ENCODE peak calls at places on chromosome 6, in four cellular contexts. One of them, this sample, is unnamed.

GRCh38 chr6:30626484-30627366 is at the start of gene ATAT1:
- DNase-seq in body of pancreas: peak
- DNase-seq in neuronal stem cell: peak
- DNase-seq in AG04450: no peak
- DNase-seq in this sample: peak

GRCh38 chr6:142395768-142396231 is 94.0 kb downstream of the ADGRG6 start:
- DNase-seq in neuronal stem cell: no peak
- DNase-seq in AG04450: no peak
- DNase-seq in body of pancreas: no peak
- DNase-seq in this sample: no peak

GRCh38 chr6:89132087-89132486 is 13.8 kb upstream of the PM20D2 start:
- DNase-seq in body of pancreas: no peak
- DNase-seq in neuronal stem cell: no peak
- DNase-seq in AG04450: no peak
- DNase-seq in this sample: no peak

GRCh38 chr6:128807577-128807976 is 75.4 kb upstream of the LAMA2 start:
- DNase-seq in neuronal stem cell: peak
- DNase-seq in body of pancreas: no peak
- DNase-seq in AG04450: peak
- DNase-seq in this sample: peak

GRCh38 chr6:15279047-15279661 is 33.3 kb downstream of the JARID2 start:
- DNase-seq in AG04450: no peak
- DNase-seq in body of pancreas: no peak
- DNase-seq in neuronal stem cell: no peak
- DNase-seq in this sample: no peak

GRCh38 chr6:156996265-156996664 is 219.1 kb downstream of the ARID1B start:
- DNase-seq in body of pancreas: no peak
- DNase-seq in neuronal stem cell: no peak
- DNase-seq in AG04450: no peak
- DNase-seq in this sample: no peak

GRCh38 chr6:125952764-125953501 is 3.6 kb upstream of the HINT3 start:
- DNase-seq in neuronal stem cell: no peak
- DNase-seq in body of pancreas: peak
- DNase-seq in AG04450: no peak
- DNase-seq in this sample: peak

GRCh38 chr6:44725070-44725469 is 337.6 kb downstream of the CDC5L start:
- DNase-seq in AG04450: no peak
- DNase-seq in body of pancreas: no peak
- DNase-seq in neuronal stem cell: no peak
- DNase-seq in this sample: no peak

GRCh38 chr6:39172377-39172757 is 56.9 kb downstream of the KCNK5 start:
- DNase-seq in AG04450: no peak
- DNase-seq in neuronal stem cell: no peak
- DNase-seq in body of pancreas: no peak
- DNase-seq in this sample: no peak

GRCh38 chr6:64984947-64985346 is 722.1 kb downstream of the EYS start:
- DNase-seq in AG04450: no peak
- DNase-seq in neuronal stem cell: peak
- DNase-seq in body of pancreas: no peak
- DNase-seq in this sample: no peak

GRCh38 chr6:169833258-169833794 is 81.9 kb downstream of the ERMARD start:
- DNase-seq in AG04450: no peak
- DNase-seq in body of pancreas: no peak
- DNase-seq in neuronal stem cell: no peak
- DNase-seq in this sample: no peak

GRCh38 chr6:109513571-109514071 is 30.6 kb upstream of the ZBTB24 start:
- DNase-seq in neuronal stem cell: no peak
- DNase-seq in body of pancreas: no peak
- DNase-seq in AG04450: no peak
- DNase-seq in this sample: peak

GRCh38 chr6:129031051-129031599 is 148.2 kb downstream of the LAMA2 start:
- DNase-seq in AG04450: peak
- DNase-seq in body of pancreas: no peak
- DNase-seq in neuronal stem cell: no peak
- DNase-seq in this sample: peak

GRCh38 chr6:129555206-129555832 is 154.7 kb downstream of the ARHGAP18 start:
- DNase-seq in body of pancreas: no peak
- DNase-seq in AG04450: peak
- DNase-seq in neuronal stem cell: no peak
- DNase-seq in this sample: peak

GRCh38 chr6:167573461-167574215 is 248.8 kb downstream of the TTLL2 start:
- DNase-seq in body of pancreas: no peak
- DNase-seq in AG04450: no peak
- DNase-seq in neuronal stem cell: no peak
- DNase-seq in this sample: no peak
- H3K4me3 ChIP-seq in body of pancreas: no peak
- H3K4me3 ChIP-seq in AG04450: no peak
- H3K4me3 ChIP-seq in neuronal stem cell: no peak
- H3K4me3 ChIP-seq in this sample: no peak

GRCh38 chr6:17858576-17858975 is 128.9 kb downstream of the KIF13A start:
- DNase-seq in AG04450: no peak
- DNase-seq in body of pancreas: no peak
- DNase-seq in neuronal stem cell: no peak
- DNase-seq in this sample: no peak
- H3K4me3 ChIP-seq in AG04450: no peak
- H3K4me3 ChIP-seq in body of pancreas: no peak
- H3K4me3 ChIP-seq in neuronal stem cell: no peak
- H3K4me3 ChIP-seq in this sample: no peak

GRCh38 chr6:34466242-34467185 is 638 bp downstream of the PACSIN1 start:
- DNase-seq in AG04450: no peak
- DNase-seq in body of pancreas: no peak
- DNase-seq in neuronal stem cell: no peak
- DNase-seq in this sample: no peak
- H3K4me3 ChIP-seq in AG04450: no peak
- H3K4me3 ChIP-seq in body of pancreas: peak
- H3K4me3 ChIP-seq in neuronal stem cell: peak
- H3K4me3 ChIP-seq in this sample: no peak

GRCh38 chr6:160519603-160520042 is 144.5 kb downstream of the LPA start:
- DNase-seq in AG04450: no peak
- DNase-seq in body of pancreas: no peak
- DNase-seq in neuronal stem cell: no peak
- DNase-seq in this sample: no peak
- H3K4me3 ChIP-seq in AG04450: peak
- H3K4me3 ChIP-seq in body of pancreas: peak
- H3K4me3 ChIP-seq in neuronal stem cell: peak
- H3K4me3 ChIP-seq in this sample: peak

DNA sequence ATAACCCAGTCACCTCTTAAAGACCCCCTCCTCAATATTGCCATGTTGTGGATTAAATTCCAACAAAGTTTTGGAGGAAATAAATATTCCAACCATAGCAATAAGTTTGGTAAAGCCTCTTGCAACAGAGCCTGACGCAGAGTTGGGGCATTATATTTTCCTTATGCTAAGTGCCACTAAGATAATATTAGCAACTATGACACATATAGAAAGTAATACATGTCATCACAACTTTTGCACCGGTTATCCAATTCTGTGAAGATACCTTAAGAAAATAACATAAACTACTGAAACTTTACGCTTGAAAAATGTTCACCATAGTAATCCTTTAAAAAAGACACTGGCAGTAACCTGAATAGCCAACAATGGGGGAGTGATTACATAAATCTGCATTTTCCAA is 52.2 kb upstream of the TRERF1 start:
- DNase-seq in body of pancreas: no peak
- DNase-seq in AG04450: no peak
- DNase-seq in neuronal stem cell: no peak
- DNase-seq in this sample: no peak
- H3K4me3 ChIP-seq in body of pancreas: no peak
- H3K4me3 ChIP-seq in AG04450: no peak
- H3K4me3 ChIP-seq in neuronal stem cell: no peak
- H3K4me3 ChIP-seq in this sample: no peak

GRCh38 chr6:90416322-90416721 is 119.7 kb upstream of the BACH2 start:
- DNase-seq in AG04450: no peak
- DNase-seq in body of pancreas: no peak
- DNase-seq in neuronal stem cell: no peak
- DNase-seq in this sample: no peak
- H3K4me3 ChIP-seq in AG04450: no peak
- H3K4me3 ChIP-seq in body of pancreas: no peak
- H3K4me3 ChIP-seq in neuronal stem cell: no peak
- H3K4me3 ChIP-seq in this sample: no peak

GRCh38 chr6:20202699-20203302 is 9.5 kb downstream of the MBOAT1 start:
- DNase-seq in AG04450: no peak
- DNase-seq in neuronal stem cell: no peak
- DNase-seq in body of pancreas: no peak
- DNase-seq in this sample: no peak
- H3K4me3 ChIP-seq in AG04450: no peak
- H3K4me3 ChIP-seq in neuronal stem cell: no peak
- H3K4me3 ChIP-seq in body of pancreas: no peak
- H3K4me3 ChIP-seq in this sample: no peak

GRCh38 chr6:78345882-78346281 is 521.5 kb upstream of the IRAK1BP1 start:
- DNase-seq in body of pancreas: no peak
- DNase-seq in neuronal stem cell: no peak
- DNase-seq in AG04450: no peak
- DNase-seq in this sample: no peak

GRCh38 chr6:78340755-78341154 is 526.6 kb upstream of the IRAK1BP1 start:
- DNase-seq in AG04450: no peak
- DNase-seq in body of pancreas: no peak
- DNase-seq in neuronal stem cell: no peak
- DNase-seq in this sample: no peak
- H3K4me3 ChIP-seq in AG04450: no peak
- H3K4me3 ChIP-seq in body of pancreas: no peak
- H3K4me3 ChIP-seq in neuronal stem cell: no peak
- H3K4me3 ChIP-seq in this sample: no peak

DNA sequence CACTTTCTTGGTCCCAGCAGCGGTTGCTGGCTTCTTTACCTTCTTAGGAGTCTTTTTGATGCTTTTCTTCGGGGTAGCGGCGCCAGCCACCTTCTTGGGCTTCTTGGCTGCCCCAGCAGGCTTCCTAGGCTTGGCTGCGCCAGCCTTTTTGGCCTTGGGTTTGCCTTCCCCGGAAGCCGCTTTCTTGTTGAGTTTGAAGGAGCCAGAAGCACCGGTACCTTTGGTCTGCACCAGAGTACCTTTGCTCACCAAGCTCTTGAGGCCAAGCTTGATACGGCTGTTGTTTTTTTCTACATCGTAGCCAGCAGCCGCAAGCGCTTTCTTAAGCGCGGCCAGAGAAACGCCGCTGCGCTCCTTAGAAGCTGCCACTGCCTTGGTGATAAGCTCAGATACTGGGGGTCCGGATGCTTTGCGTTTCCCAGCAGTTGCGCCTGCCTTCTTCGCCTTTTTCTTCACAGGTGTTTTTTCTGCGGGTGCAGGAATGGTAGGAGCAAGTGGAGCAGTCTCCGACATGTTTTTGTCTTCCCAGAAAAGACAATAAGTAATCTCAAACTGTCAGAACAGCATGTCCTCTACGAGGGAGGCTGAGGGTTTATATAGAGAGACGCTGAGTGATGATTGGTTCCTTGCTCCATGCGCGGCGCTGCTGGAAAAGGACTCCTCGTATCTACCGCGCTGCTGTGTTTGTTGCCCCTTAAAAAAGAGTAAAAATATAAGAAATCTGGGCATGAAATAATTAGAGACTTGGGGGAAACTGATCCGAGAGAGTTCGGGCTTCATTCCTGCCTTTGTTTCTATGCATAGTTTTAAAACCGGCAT is 130.4 kb upstream of the BTN3A2 start:
- DNase-seq in AG04450: no peak
- DNase-seq in body of pancreas: no peak
- DNase-seq in neuronal stem cell: no peak
- DNase-seq in this sample: peak
- H3K4me3 ChIP-seq in AG04450: peak
- H3K4me3 ChIP-seq in body of pancreas: peak
- H3K4me3 ChIP-seq in neuronal stem cell: peak
- H3K4me3 ChIP-seq in this sample: peak

DNA sequence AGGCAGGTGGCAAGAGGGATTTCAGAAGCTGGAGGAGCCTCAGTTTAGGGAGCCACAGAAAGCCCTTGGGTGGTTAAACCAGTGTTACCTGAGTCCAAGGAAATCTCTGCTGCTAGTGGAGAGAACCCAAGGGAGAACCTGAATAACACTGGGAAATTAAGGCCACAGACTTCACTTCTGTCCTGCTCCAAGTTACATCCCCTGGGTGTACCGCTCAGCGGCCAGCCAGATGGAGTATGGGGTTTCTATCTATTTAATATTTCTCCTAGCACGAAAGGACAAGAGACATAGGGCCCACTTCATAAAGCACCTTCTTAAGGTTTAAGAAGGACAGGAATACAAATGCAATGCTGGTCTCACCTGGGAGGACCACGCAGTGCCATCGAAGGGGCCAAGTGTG is 5.8 kb upstream of the CNKSR3 start:
- DNase-seq in body of pancreas: no peak
- DNase-seq in neuronal stem cell: no peak
- DNase-seq in AG04450: no peak
- DNase-seq in this sample: no peak
- H3K4me3 ChIP-seq in body of pancreas: no peak
- H3K4me3 ChIP-seq in neuronal stem cell: no peak
- H3K4me3 ChIP-seq in AG04450: peak
- H3K4me3 ChIP-seq in this sample: peak